ENCODE peak calls at places on chromosomes 4 and X, in five cellular contexts. One of them, this sample, is unnamed.
A peak's percentile ranks its signal among the peaks of the same experiment; 100 is the strongest.

GRCh38 chr4:153233761-153234371 is 29.6 kb downstream of the TRIM2 start:
- DNase-seq in thoracic aorta: no peak
- DNase-seq in pancreas: no peak
- DNase-seq in transverse colon: peak; percentile 26
- DNase-seq in epithelial cell of esophagus: peak; percentile 92
- DNase-seq in this sample: peak; percentile 81

GRCh38 chr4:144817081-144817480 is 171.1 kb downstream of the HHIP start:
- DNase-seq in thoracic aorta: no peak
- DNase-seq in pancreas: no peak
- DNase-seq in transverse colon: no peak
- DNase-seq in epithelial cell of esophagus: no peak
- DNase-seq in this sample: no peak

GRCh38 chr4:38562751-38563198 is 101.2 kb upstream of the KLF3 start:
- DNase-seq in thoracic aorta: no peak
- DNase-seq in pancreas: no peak
- DNase-seq in transverse colon: peak; percentile 33
- DNase-seq in epithelial cell of esophagus: peak; percentile 72
- DNase-seq in this sample: no peak

GRCh38 chr4:9765091-9765490 is 16.3 kb upstream of the DRD5 start:
- DNase-seq in thoracic aorta: no peak
- DNase-seq in pancreas: no peak
- DNase-seq in transverse colon: peak; percentile 44
- DNase-seq in epithelial cell of esophagus: peak; percentile 48
- DNase-seq in this sample: no peak

GRCh38 chr4:158259955-158260575 is 49.8 kb downstream of the TMEM144 start:
- DNase-seq in thoracic aorta: no peak
- DNase-seq in pancreas: no peak
- DNase-seq in transverse colon: no peak
- DNase-seq in epithelial cell of esophagus: peak; percentile 32
- DNase-seq in this sample: peak; percentile 29

GRCh38 chrX:132216806-132217202 is 2.4 kb downstream of the RAP2C start:
- DNase-seq in thoracic aorta: no peak
- DNase-seq in pancreas: no peak
- DNase-seq in transverse colon: no peak
- DNase-seq in epithelial cell of esophagus: peak; percentile 62
- DNase-seq in this sample: no peak

GRCh38 chrX:123077671-123078070 is 106.4 kb upstream of the GRIA3 start:
- DNase-seq in thoracic aorta: no peak
- DNase-seq in pancreas: no peak
- DNase-seq in transverse colon: no peak
- DNase-seq in epithelial cell of esophagus: no peak
- DNase-seq in this sample: no peak

GRCh38 chr4:85760521-85760920 is 285.6 kb downstream of the ARHGAP24 start:
- DNase-seq in thoracic aorta: no peak
- DNase-seq in pancreas: no peak
- DNase-seq in transverse colon: no peak
- DNase-seq in epithelial cell of esophagus: no peak
- DNase-seq in this sample: no peak

GRCh38 chr4:575281-576141 is 584 bp downstream of the TMEM271 start:
- DNase-seq in thoracic aorta: no peak
- DNase-seq in pancreas: peak; percentile 13
- DNase-seq in transverse colon: no peak
- DNase-seq in epithelial cell of esophagus: peak; percentile 89
- DNase-seq in this sample: peak; percentile 37

GRCh38 chr4:98692411-98692810 is 34.0 kb upstream of the TSPAN5 start:
- DNase-seq in thoracic aorta: no peak
- DNase-seq in pancreas: no peak
- DNase-seq in transverse colon: no peak
- DNase-seq in epithelial cell of esophagus: no peak
- DNase-seq in this sample: no peak

GRCh38 chrX:56733459-56734046 is 4.5 kb downstream of the NBDY start:
- DNase-seq in thoracic aorta: no peak
- DNase-seq in pancreas: peak; percentile 9
- DNase-seq in transverse colon: peak; percentile 61
- DNase-seq in epithelial cell of esophagus: peak; percentile 53
- DNase-seq in this sample: peak; percentile 13

GRCh38 chrX:10064736-10065135 is 92.0 kb upstream of the CLCN4 start:
- DNase-seq in thoracic aorta: no peak
- DNase-seq in pancreas: peak; percentile 10
- DNase-seq in transverse colon: no peak
- DNase-seq in epithelial cell of esophagus: no peak
- DNase-seq in this sample: no peak

GRCh38 chr4:189096717-189097116 is 844.0 kb upstream of the FRG1 start:
- DNase-seq in thoracic aorta: no peak
- DNase-seq in pancreas: no peak
- DNase-seq in transverse colon: no peak
- DNase-seq in epithelial cell of esophagus: no peak
- DNase-seq in this sample: no peak

GRCh38 chrX:2679534-2680485 is 11.3 kb upstream of the CD99 start:
- DNase-seq in thoracic aorta: no peak
- DNase-seq in pancreas: no peak
- DNase-seq in transverse colon: no peak
- DNase-seq in epithelial cell of esophagus: peak; percentile 24
- DNase-seq in this sample: peak; percentile 64

GRCh38 chrX:3706481-3706880 is 7.0 kb downstream of the PRKX start:
- DNase-seq in thoracic aorta: no peak
- DNase-seq in pancreas: no peak
- DNase-seq in transverse colon: no peak
- DNase-seq in epithelial cell of esophagus: no peak
- DNase-seq in this sample: no peak

GRCh38 chrX:72029473-72030411 is 102.0 kb downstream of the RTL5 start:
- DNase-seq in thoracic aorta: no peak
- DNase-seq in pancreas: no peak
- DNase-seq in transverse colon: no peak
- DNase-seq in epithelial cell of esophagus: peak; percentile 68
- DNase-seq in this sample: peak; percentile 51

GRCh38 chrX:67961516-67961915 is 417.7 kb downstream of the AR start:
- DNase-seq in thoracic aorta: no peak
- DNase-seq in pancreas: no peak
- DNase-seq in transverse colon: no peak
- DNase-seq in epithelial cell of esophagus: no peak
- DNase-seq in this sample: no peak

GRCh38 chr4:101938836-101939235 is 148.3 kb downstream of the BANK1 start:
- DNase-seq in thoracic aorta: no peak
- DNase-seq in pancreas: no peak
- DNase-seq in transverse colon: no peak
- DNase-seq in epithelial cell of esophagus: no peak
- DNase-seq in this sample: no peak

GRCh38 chrX:119410027-119410819 is 11.1 kb downstream of the SLC25A43 start:
- DNase-seq in thoracic aorta: no peak
- DNase-seq in pancreas: peak; percentile 55
- DNase-seq in transverse colon: peak; percentile 80
- DNase-seq in epithelial cell of esophagus: peak; percentile 55
- DNase-seq in this sample: peak; percentile 86

DNA sequence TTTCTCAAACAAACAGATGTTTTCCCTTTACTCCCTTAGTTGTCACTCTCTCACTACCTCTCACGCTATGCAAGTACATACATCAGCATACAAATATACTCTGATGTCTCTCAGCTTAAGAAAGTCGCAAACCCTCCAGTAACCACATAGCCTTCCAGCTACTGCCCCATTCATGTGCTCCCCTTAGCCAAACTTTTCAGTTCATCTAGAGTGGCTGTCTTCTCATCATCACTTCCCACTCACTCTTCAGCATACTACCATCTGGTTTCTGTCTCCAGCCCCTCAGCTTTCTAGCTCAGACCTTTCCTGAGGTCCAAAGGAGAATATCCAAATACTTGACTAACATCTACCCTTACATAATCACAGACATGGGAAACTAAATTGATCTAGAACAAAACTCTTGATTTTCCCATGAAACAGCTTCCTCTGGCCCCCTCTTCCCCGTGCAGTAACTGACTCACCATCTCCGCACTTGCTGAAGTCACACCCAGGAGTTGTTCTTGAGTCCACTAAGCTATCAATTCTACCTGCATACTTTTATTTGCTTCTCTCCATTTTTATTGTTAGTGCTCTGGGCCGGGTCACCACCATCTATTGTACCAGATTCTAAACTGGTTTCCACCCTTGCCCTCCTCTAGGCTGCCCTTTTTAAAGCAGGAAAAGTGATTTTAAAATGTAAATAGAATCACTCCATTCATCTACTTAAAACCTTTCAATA is 57.2 kb downstream of the CASP6 start:
- DNase-seq in thoracic aorta: no peak
- DNase-seq in pancreas: no peak
- DNase-seq in transverse colon: no peak
- DNase-seq in epithelial cell of esophagus: no peak
- DNase-seq in this sample: no peak
- H3K4me3 ChIP-seq in thoracic aorta: no peak overlapping the region
- H3K4me3 ChIP-seq in pancreas: no peak overlapping the region
- H3K4me3 ChIP-seq in transverse colon: no peak overlapping the region
- H3K4me3 ChIP-seq in epithelial cell of esophagus: no peak overlapping the region
- H3K4me3 ChIP-seq in this sample: no peak overlapping the region

GRCh38 chr4:122784261-122784660 is 42.4 kb upstream of the FGF2 start:
- DNase-seq in thoracic aorta: no peak
- DNase-seq in pancreas: no peak
- DNase-seq in transverse colon: no peak
- DNase-seq in epithelial cell of esophagus: no peak
- DNase-seq in this sample: no peak
- TF ChIP-seq CTCF in thoracic aorta: no peak
- TF ChIP-seq CTCF in pancreas: no peak
- TF ChIP-seq CTCF in transverse colon: no peak
- TF ChIP-seq CTCF in epithelial cell of esophagus: no peak
- TF ChIP-seq CTCF in this sample: no peak

GRCh38 chr4:47010347-47011188 is 17.2 kb upstream of the GABRA4 start:
- DNase-seq in thoracic aorta: no peak
- DNase-seq in pancreas: no peak
- DNase-seq in transverse colon: no peak
- DNase-seq in epithelial cell of esophagus: no peak
- DNase-seq in this sample: no peak
- H3K4me3 ChIP-seq in thoracic aorta: no peak overlapping the region
- H3K4me3 ChIP-seq in pancreas: no peak overlapping the region
- H3K4me3 ChIP-seq in transverse colon: no peak overlapping the region
- H3K4me3 ChIP-seq in epithelial cell of esophagus: no peak overlapping the region
- H3K4me3 ChIP-seq in this sample: no peak overlapping the region

DNA sequence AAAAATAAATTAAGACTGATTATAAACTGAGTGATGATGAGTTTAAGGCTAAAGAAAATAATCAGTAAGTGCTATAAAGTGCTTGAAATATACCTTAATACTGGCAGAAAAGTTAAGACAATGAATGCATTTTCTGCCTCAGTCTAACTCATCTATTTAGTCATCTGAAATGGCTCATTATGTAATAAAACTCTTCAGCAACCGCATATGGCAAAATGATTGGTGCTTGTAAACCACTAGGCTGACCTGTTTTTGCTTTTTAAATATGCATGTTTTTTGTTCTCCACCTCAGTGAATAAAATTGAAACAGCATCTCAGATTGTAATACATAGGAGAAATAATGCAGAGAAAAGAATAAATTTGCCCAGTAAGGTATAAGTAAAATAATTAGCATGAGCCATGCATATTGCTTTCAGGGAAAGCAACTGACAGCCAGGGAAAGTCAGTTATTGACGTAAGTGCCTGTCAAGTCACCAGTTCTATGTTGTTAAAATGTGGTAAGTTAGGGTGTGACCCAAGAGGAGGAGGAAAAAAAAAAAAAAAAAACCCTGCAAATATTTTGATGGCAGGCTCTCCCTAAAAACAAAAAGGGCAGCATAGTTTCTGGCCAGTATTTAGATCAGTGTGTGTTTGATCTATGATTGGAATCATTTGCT is 167.5 kb downstream of the PALLD start:
- DNase-seq in thoracic aorta: no peak
- DNase-seq in pancreas: no peak
- DNase-seq in transverse colon: no peak
- DNase-seq in epithelial cell of esophagus: peak; percentile 41
- DNase-seq in this sample: no peak
- TF ChIP-seq CTCF in thoracic aorta: no peak
- TF ChIP-seq CTCF in pancreas: no peak
- TF ChIP-seq CTCF in transverse colon: no peak
- TF ChIP-seq CTCF in epithelial cell of esophagus: no peak
- TF ChIP-seq CTCF in this sample: no peak

DNA sequence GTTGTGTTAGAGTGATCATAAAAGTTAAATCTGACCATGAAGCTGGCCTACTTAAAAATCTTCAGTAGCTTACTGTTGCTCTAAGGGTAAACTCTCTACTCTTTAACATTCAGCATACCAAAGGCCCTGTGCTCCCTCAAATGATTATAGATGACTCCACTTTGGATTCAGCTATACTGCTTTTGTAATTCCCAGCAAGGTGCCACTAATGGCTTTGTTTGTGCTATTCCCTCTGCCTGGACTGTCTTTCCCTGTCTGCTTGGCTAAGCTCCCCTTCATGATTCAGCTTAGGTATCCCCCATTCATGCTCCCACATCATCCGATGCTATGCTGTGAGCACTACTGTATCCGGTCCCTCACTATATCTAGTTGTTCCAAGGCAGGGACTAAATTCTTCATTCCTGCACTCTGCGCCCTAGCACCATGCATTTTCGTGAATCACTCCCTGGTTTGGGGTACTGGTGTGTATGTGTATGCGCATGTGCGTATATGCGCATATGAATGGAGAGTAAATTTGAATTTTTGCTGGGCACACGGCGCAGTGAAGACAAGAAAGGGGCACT is 456 bp upstream of the PBDC1 start:
- DNase-seq in thoracic aorta: no peak
- DNase-seq in pancreas: no peak
- DNase-seq in transverse colon: no peak
- DNase-seq in epithelial cell of esophagus: no peak
- DNase-seq in this sample: no peak
- H3K4me3 ChIP-seq in thoracic aorta: peak overlapping the region; percentile 81
- H3K4me3 ChIP-seq in pancreas: peak overlapping the region; percentile 40
- H3K4me3 ChIP-seq in transverse colon: no peak overlapping the region
- H3K4me3 ChIP-seq in epithelial cell of esophagus: peak overlapping the region; percentile 69
- H3K4me3 ChIP-seq in this sample: peak overlapping the region; percentile 64

This sample was measured in astrocyte of the cerebellum.